ENCODE peak calls at places on chromosome 21, in five cellular contexts. J is K562, R is SK-N-SH, N is HepG2, A is A549. P is an unnamed sample.

GRCh38 chr21:29179503-29179902 is 49.1 kb downstream of the MAP3K7CL start:
- DNase-seq in N (no peak), A (no peak), R (no peak), J (no peak), P (no peak)

GRCh38 chr21:34874689-34875513 is 174.2 kb downstream of the RUNX1 start:
- DNase-seq in J (no peak), N (no peak), A (no peak), R (no peak), P (no peak)

GRCh38 chr21:23217597-23217996 is 2219.4 kb downstream of the NCAM2 start:
- DNase-seq in N (no peak), J (no peak), R (no peak), A (no peak), P (no peak)

GRCh38 chr21:29904359-29905282 is 35.2 kb downstream of the GRIK1 start:
- DNase-seq in A (no peak), N (no peak), R (no peak), J (peak; percentile 52), P (no peak)

GRCh38 chr21:39184050-39184980 is 1.1 kb upstream of the PSMG1 start:
- DNase-seq in J (peak; percentile 42), N (no peak), A (no peak), R (no peak), P (no peak)

GRCh38 chr21:16842716-16843115 is 670.1 kb upstream of the CXADR start:
- DNase-seq in R (no peak), J (no peak), N (no peak), A (no peak), P (peak; percentile 4)

GRCh38 chr21:34521561-34521960 is 9.6 kb upstream of the KCNE1 start:
- DNase-seq in A (no peak), R (no peak), J (no peak), N (peak; percentile 33), P (no peak)

GRCh38 chr21:37863842-37864241 is 52.4 kb downstream of the KCNJ6 start:
- DNase-seq in A (no peak), J (peak; percentile 11), R (no peak), N (no peak), P (peak; percentile 94)

GRCh38 chr21:34702341-34702807 is 33.6 kb downstream of the CLIC6 start:
- DNase-seq in A (no peak), R (no peak), J (no peak), N (no peak), P (peak; percentile 98)

GRCh38 chr21:14603202-14603601 is 57.1 kb upstream of the SAMSN1 start:
- DNase-seq in N (no peak), R (no peak), A (no peak), J (peak; percentile 50), P (peak; percentile 13)

GRCh38 chr21:34544032-34544496 is 32.1 kb upstream of the KCNE1 start:
- DNase-seq in J (peak; percentile 87), R (peak; percentile 72), N (peak; percentile 88), A (peak; percentile 74), P (peak; percentile 75)

GRCh38 chr21:31623664-31624063 is 35.8 kb upstream of the SOD1 start:
- DNase-seq in N (no peak), J (peak; percentile 20), A (no peak), R (no peak), P (no peak)

GRCh38 chr21:38956791-38957571 is 151.3 kb downstream of the ETS2 start:
- DNase-seq in R (no peak), J (peak; percentile 23), A (no peak), N (no peak), P (peak; percentile 40)

GRCh38 chr21:33661146-33661545 is 18.8 kb downstream of the ITSN1 start:
- DNase-seq in J (no peak), A (no peak), R (no peak), N (no peak), P (peak; percentile 23)

GRCh38 chr21:39628380-39628779 is 15.6 kb downstream of the B3GALT5 start:
- DNase-seq in R (no peak), N (no peak), A (no peak), J (no peak), P (no peak)

GRCh38 chr21:26423506-26423905 is 149.6 kb downstream of the CYYR1 start:
- DNase-seq in R (no peak), J (no peak), A (no peak), N (no peak), P (no peak)

GRCh38 chr21:33339135-33339534 is 14.4 kb downstream of the IFNAR1 start:
- DNase-seq in A (no peak), R (no peak), N (no peak), J (no peak), P (no peak)

GRCh38 chr21:33302796-33303195 is 22.0 kb upstream of the IFNAR1 start:
- DNase-seq in R (no peak), N (peak; percentile 47), J (no peak), A (peak; percentile 45), P (no peak)

GRCh38 chr21:32315511-32316362 is 17.1 kb downstream of the MRAP start:
- DNase-seq in N (peak; percentile 24), R (no peak), A (no peak), J (no peak), P (no peak)

GRCh38 chr21:27060190-27060589 is 93.3 kb upstream of the ADAMTS5 start:
- DNase-seq in N (no peak), R (no peak), J (no peak), A (no peak), P (peak; percentile 82)

GRCh38 chr21:39168800-39169199 is 14.5 kb downstream of the PSMG1 start:
- DNase-seq in A (no peak), J (no peak), R (no peak), N (no peak), P (no peak)

GRCh38 chr21:30563630-30564029 is 2.5 kb upstream of the KRTAP19-7 start:
- DNase-seq in A (no peak), N (no peak), J (no peak), R (no peak), P (no peak)

GRCh38 chr21:38965241-38965640 is 159.5 kb downstream of the ETS2 start:
- DNase-seq in R (no peak), J (no peak), A (no peak), N (peak; percentile 79), P (peak; percentile 51)

GRCh38 chr21:25572895-25573310 is 34.4 kb downstream of the MRPL39 start:
- DNase-seq in J (no peak), R (no peak), A (no peak), N (no peak), P (peak; percentile 59)

GRCh38 chr21:39885119-39885848 is 18.0 kb downstream of the PCP4 start:
- DNase-seq in A (no peak), N (no peak), R (peak; percentile 8), J (no peak), P (no peak)

GRCh38 chr21:31974454-31974985 is 101.7 kb downstream of the HUNK start:
- DNase-seq in A (no peak), R (no peak), J (no peak), N (no peak), P (no peak)

GRCh38 chr21:33951276-33952178 is 35.9 kb upstream of the ATP5PO start:
- DNase-seq in A (no peak), N (no peak), R (no peak), J (no peak), P (peak; percentile 79)

GRCh38 chr21:35438643-35439404 is 389.7 kb upstream of the RUNX1 start:
- DNase-seq in N (no peak), J (no peak), A (no peak), R (no peak), P (peak; percentile 11)

DNA sequence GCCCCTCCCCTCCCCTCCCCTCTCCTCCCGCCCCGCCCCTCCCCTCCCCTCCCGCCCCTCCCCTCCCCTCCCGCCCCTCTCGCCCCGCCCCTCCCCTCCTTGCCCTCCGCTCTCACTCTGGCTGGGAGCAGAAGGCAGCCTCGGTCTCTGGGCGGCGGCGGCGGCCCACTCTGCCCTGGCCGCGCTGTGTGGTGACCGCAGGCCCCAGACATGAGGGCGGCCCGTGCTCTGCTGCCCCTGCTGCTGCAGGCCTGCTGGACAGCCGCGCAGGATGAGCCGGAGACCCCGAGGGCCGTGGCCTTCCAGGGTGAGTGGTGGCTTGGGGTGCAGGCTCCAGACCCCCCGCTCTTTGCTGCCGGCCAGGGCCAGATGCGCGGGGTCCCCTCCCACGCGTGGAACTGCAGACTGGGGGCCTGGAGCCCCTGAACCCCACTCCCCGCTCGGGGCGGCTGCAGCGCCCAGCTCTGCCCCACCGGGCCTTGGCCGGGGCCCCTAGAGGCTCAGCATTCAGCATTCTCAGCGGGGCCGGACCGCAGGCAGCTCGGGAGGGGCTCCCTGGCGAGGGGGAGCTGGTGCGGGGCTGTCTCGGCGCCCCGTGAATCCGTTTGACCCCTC is at the start of gene COL6A1:
- DNase-seq in R (peak; percentile 96), J (no peak), A (no peak), N (no peak), P (peak; percentile 66)
- TF ChIP-seq RAD21 in R (no peak), J (no peak), A (no peak), N (no peak), P (peak; percentile 23)

GRCh38 chr21:45331521-45332257 is 44.0 kb upstream of the POFUT2 start:
- DNase-seq in N (no peak), J (no peak), R (peak; percentile 70), A (no peak), P (no peak)
- TF ChIP-seq RAD21 in N (no peak), J (no peak), R (no peak), A (no peak), P (no peak)

GRCh38 chr21:36504067-36505058 is 24.4 kb upstream of the CLDN14 start:
- DNase-seq in R (peak; percentile 35), J (peak; percentile 69), N (peak; percentile 27), A (peak; percentile 44), P (peak; percentile 68)
- TF ChIP-seq RAD21 in R (peak; percentile 87), J (peak; percentile 88), N (peak; percentile 26), A (peak; percentile 82), P (peak; percentile 90)

GRCh38 chr21:45110873-45111624 is 36.7 kb downstream of the ADARB1 start:
- DNase-seq in A (no peak), N (no peak), R (no peak), J (peak; percentile 46), P (no peak)
- TF ChIP-seq RAD21 in A (no peak), N (no peak), R (no peak), J (no peak), P (no peak)

DNA sequence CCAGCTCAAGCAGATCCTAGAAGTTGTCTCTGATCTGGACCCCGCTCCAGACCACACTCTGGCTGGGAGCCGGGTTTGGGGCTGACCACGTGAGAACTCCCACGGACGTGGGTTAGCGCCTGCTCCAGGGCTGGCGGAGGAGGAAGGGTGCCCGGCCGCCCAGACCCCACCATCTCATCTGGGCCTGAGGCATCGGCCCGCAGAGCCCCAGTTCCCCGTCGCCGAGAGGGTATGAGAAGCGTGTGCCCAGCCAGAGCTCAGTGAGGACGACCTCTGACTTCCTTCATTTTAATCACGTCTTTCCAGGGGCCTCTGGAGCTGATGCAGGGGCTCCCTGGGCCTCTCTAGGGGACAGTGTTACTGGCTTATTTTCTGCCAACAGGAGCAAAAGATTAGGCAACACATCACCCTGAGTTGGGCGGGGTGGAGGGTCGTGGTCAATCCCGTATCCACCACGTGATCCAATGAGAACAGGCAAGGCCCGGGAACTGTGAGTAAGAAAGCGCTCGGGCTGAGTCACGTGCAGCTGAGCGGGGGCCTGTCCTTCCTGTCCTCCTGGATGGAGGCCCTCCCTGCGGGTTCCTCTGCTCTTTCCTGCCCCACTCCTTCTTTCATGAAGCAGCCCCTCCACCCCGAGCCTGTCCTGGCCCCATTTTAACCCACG is 81.1 kb downstream of the SIK1 start:
- DNase-seq in R (no peak), N (peak; percentile 66), J (peak; percentile 53), A (peak; percentile 60), P (peak; percentile 85)
- TF ChIP-seq RAD21 in R (no peak), N (no peak), J (no peak), A (no peak), P (no peak)

DNA sequence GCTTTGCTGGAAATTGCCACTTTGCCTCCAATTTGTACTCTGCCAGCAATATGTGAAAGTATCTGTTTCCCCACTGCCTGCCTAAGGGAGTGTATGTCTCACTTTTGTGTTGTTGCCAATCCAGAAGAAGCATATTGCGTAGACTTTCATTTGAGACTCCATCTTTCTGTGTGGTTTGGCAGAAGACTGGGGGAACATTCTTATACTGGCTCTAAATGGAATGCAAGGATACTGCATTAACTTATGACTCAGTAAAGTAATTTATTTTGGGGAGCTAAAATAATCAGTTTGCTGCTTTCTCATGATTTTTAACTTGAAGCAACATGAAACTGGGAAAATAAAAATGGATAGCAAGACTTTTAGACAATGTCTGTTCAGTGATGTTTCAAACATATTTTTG is 107.7 kb upstream of the TMPRSS2 start:
- DNase-seq in R (no peak), A (no peak), N (no peak), J (no peak), P (peak; percentile 99)
- TF ChIP-seq RAD21 in R (no peak), A (no peak), N (no peak), J (no peak), P (peak; percentile 35)

P was measured in IMR-90.